ENCODE peak calls at places on chromosomes 4 and X, in eight cellular contexts. J, M, O, C, B, D, A and U are unnamed samples. For H3K4me1, the result is how much of the 10 kb centered on the place peaks cover.

GRCh38 chr4:86957214-86957613 is 22.4 kb downstream of the AFF1 start:
- DNase-seq in B (no peak), C (no peak), A (no peak), O (no peak), J (no peak), D (no peak), M (no peak), U (no peak)

GRCh38 chr4:31458813-31459212 is 738.6 kb downstream of the PCDH7 start:
- DNase-seq in D (no peak), B (no peak), A (no peak), J (no peak), M (no peak), O (no peak), C (no peak), U (no peak)

GRCh38 chr4:123821861-123822260 is 425.3 kb downstream of the SPRY1 start:
- DNase-seq in C (no peak), A (no peak), O (no peak), J (no peak), M (no peak), B (no peak), D (no peak), U (no peak)

GRCh38 chrX:45847966-45848365 is 647.3 kb upstream of the DIPK2B start:
- DNase-seq in M (no peak), J (no peak), D (no peak), C (no peak), B (no peak), O (no peak), A (no peak), U (no peak)

GRCh38 chrX:116409224-116409623 is 27.2 kb upstream of the SLC6A14 start:
- DNase-seq in B (no peak), O (no peak), C (no peak), A (no peak), D (no peak), M (no peak), J (no peak), U (no peak)

GRCh38 chr4:142312391-142312790 is 533.7 kb downstream of the INPP4B start:
- DNase-seq in M (no peak), B (no peak), C (no peak), A (peak), D (no peak), O (no peak), J (no peak), U (no peak)

GRCh38 chr4:168632246-168632832 is 135.5 kb downstream of the PALLD start:
- DNase-seq in D (no peak), C (no peak), B (no peak), M (no peak), O (no peak), A (no peak), J (no peak), U (no peak)

GRCh38 chr4:123265443-123265842 is 131.2 kb upstream of the SPRY1 start:
- DNase-seq in M (no peak), O (no peak), A (no peak), B (no peak), J (no peak), D (no peak), C (no peak), U (no peak)

GRCh38 chr4:13849778-13850177 is 222.3 kb upstream of the BOD1L1 start:
- DNase-seq in A (no peak), O (no peak), D (no peak), J (no peak), B (no peak), M (no peak), C (no peak), U (no peak)

GRCh38 chr4:23888421-23889319 is 1.2 kb downstream of the PPARGC1A start:
- DNase-seq in M (no peak), B (no peak), O (peak), J (no peak), A (no peak), D (no peak), C (no peak), U (no peak)

GRCh38 chrX:29466441-29466840 is 748.9 kb upstream of the MAGEB2 start:
- DNase-seq in M (no peak), B (no peak), O (no peak), J (no peak), A (no peak), D (no peak), C (no peak), U (no peak)

GRCh38 chr4:54971474-54971950 is 153.9 kb downstream of the KDR start:
- DNase-seq in O (no peak), A (no peak), B (peak), M (no peak), D (peak), C (no peak), J (no peak), U (no peak)

GRCh38 chr4:126532527-126532926 is 1100.2 kb upstream of the INTU start:
- DNase-seq in C (no peak), B (no peak), O (no peak), J (no peak), M (no peak), D (no peak), A (no peak), U (no peak)

GRCh38 chrX:10095698-10096432 is 60.9 kb upstream of the CLCN4 start:
- DNase-seq in A (no peak), M (no peak), B (no peak), O (no peak), J (no peak), D (no peak), C (no peak), U (no peak)

GRCh38 chr4:168666531-168666930 is 169.7 kb downstream of the PALLD start:
- DNase-seq in J (no peak), D (no peak), B (no peak), M (no peak), O (no peak), C (no peak), A (no peak), U (no peak)

GRCh38 chrX:17682259-17682658 is 55.0 kb upstream of the SCML1 start:
- DNase-seq in A (no peak), D (no peak), M (no peak), B (no peak), J (no peak), C (no peak), O (no peak), U (no peak)

GRCh38 chr4:152606800-152607577 is 71.1 kb upstream of the FBXW7 start:
- DNase-seq in M (no peak), A (no peak), O (no peak), C (no peak), B (no peak), D (no peak), J (no peak), U (no peak)

GRCh38 chrX:20362268-20363002 is 95.7 kb upstream of the RPS6KA3 start:
- DNase-seq in J (peak), B (no peak), O (no peak), C (no peak), A (no peak), M (no peak), D (peak), U (no peak)

GRCh38 chrX:45747905-45748304 is 547.2 kb upstream of the DIPK2B start:
- DNase-seq in D (no peak), J (no peak), C (no peak), M (no peak), O (no peak), A (no peak), B (no peak), U (no peak)

GRCh38 chr4:145482209-145483021 is 762 bp downstream of the SMAD1 start:
- DNase-seq in D (no peak), J (peak), A (peak), C (peak), M (peak), O (peak), B (peak), U (no peak)

GRCh38 chr4:65242156-65242846 is 428.0 kb downstream of the EPHA5 start:
- DNase-seq in D (no peak), M (no peak), C (no peak), A (no peak), B (no peak), J (no peak), O (no peak), U (no peak)

GRCh38 chr4:182103614-182104319 is 139.4 kb upstream of the TENM3 start:
- DNase-seq in J (no peak), B (no peak), C (no peak), D (no peak), A (no peak), M (no peak), O (no peak), U (no peak)
- TF ChIP-seq POLR2AphosphoS5 in J (no peak), B (no peak), C (no peak), D (no peak), A (no peak), M (no peak), O (no peak), U (no peak)

DNA sequence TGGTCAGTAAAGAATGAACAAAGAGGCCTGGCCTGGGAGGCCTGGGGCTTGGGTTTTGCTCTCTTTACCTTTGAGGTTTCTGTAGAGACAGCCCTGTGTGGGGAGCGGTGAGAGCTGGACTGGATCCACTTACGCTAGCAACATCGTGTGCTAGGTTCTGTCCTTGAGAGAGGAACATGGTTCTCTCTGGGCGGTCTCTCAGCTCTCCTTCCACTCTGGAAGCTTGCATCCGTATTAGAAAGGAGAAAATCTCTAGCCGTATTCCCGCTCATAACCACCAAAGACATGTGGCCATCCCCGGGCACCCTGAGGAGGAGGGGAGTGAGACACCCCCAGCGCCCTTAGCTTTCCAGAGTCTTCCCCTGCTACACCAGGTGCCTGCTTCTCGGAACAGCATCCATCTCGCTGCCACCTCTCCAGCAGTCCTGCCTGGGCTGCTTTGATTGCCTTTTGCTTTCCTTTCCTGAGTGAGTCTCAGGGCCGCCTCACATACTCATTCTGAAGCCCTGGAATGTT is 1.3 kb downstream of the TADA2B start:
- DNase-seq in D (no peak), C (no peak), O (no peak), A (no peak), M (no peak), J (no peak), B (no peak), U (no peak)
- H3K4me1 ChIP-seq in D (under half), C (under half), O (under half), A (under half), M (under half), J (under half), B (under half), U (half or more)

GRCh38 chr4:10701702-10702460 is 17.3 kb upstream of the CLNK start:
- DNase-seq in B (no peak), O (no peak), M (no peak), D (no peak), A (no peak), J (no peak), C (no peak), U (no peak)

GRCh38 chr4:10704050-10704810 is 19.7 kb upstream of the CLNK start:
- DNase-seq in A (no peak), C (no peak), D (no peak), O (no peak), M (no peak), B (no peak), J (no peak), U (no peak)

GRCh38 chr4:10703146-10703545 is 18.6 kb upstream of the CLNK start:
- DNase-seq in D (no peak), A (no peak), M (no peak), J (no peak), O (no peak), B (no peak), C (no peak), U (no peak)

GRCh38 chr4:10706236-10706635 is 21.7 kb upstream of the CLNK start:
- DNase-seq in C (no peak), B (no peak), D (no peak), O (no peak), J (no peak), M (no peak), A (no peak), U (no peak)
- TF ChIP-seq POLR2AphosphoS5 in C (no peak), B (no peak), D (no peak), O (no peak), J (no peak), M (no peak), A (no peak), U (no peak)

GRCh38 chrX:115373308-115373707 is 83.8 kb downstream of the LUZP4 start:
- DNase-seq in C (no peak), B (no peak), A (no peak), O (no peak), D (no peak), M (no peak), J (no peak), U (no peak)

DNA sequence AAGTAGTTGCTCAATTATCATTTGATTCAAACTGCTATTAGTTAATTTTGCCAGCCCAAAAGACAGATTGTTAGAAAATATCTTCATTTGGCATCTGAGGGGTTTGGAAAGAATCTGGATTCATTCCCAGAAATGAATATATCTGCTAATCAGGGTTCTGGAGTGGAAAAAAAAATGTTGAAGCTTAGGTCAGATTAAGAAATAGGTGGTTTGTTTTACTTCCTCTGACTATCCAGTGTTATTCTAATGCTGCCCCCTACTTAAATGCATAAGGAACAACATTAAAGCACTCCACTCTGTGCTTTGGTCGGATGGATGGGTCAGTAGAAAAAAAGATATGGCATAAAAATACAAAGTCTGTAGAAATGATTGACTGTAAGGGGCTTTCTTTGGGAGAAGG is 89.0 kb downstream of the LUZP4 start:
- DNase-seq in C (no peak), B (no peak), A (no peak), M (no peak), J (no peak), D (no peak), O (no peak), U (no peak)
- H3K4me1 ChIP-seq in C (under half), B (under half), A (under half), M (under half), J (under half), D (under half), O (under half), U (under half)

GRCh38 chr4:88705805-88706518 is 8.3 kb upstream of the NAP1L5 start:
- DNase-seq in O (no peak), A (no peak), J (no peak), M (no peak), B (no peak), D (no peak), C (no peak), U (no peak)
- TF ChIP-seq POLR2AphosphoS5 in O (no peak), A (no peak), J (no peak), M (no peak), B (no peak), D (no peak), C (no peak), U (no peak)

GRCh38 chr4:10096976-10097330 is 19.6 kb downstream of the WDR1 start:
- DNase-seq in J (no peak), M (no peak), D (no peak), A (no peak), O (no peak), C (no peak), B (no peak), U (no peak)
- H3K4me1 ChIP-seq in J (half or more), M (half or more), D (under half), A (under half), O (half or more), C (half or more), B (under half), U (half or more)

GRCh38 chr4:112142152-112142551 is 3.1 kb upstream of the FAM241A start:
- DNase-seq in A (no peak), D (no peak), J (no peak), M (no peak), B (no peak), C (no peak), O (no peak), U (no peak)

GRCh38 chr4:112144546-112145325 is 518 bp upstream of the FAM241A start:
- DNase-seq in D (no peak), O (no peak), B (no peak), J (no peak), C (no peak), M (no peak), A (no peak), U (no peak)

GRCh38 chr4:112145326-112145819 is at the start of gene FAM241A:
- DNase-seq in A (peak), M (peak), B (peak), C (peak), O (peak), J (peak), D (peak), U (peak)

GRCh38 chr4:112147697-112148096 is 2.4 kb downstream of the FAM241A start:
- DNase-seq in C (no peak), O (no peak), M (no peak), B (no peak), J (no peak), D (no peak), A (no peak), U (no peak)

GRCh38 chr4:112145820-112146813 is 863 bp downstream of the FAM241A start:
- DNase-seq in O (peak), A (peak), J (peak), D (peak), B (no peak), C (peak), M (peak), U (no peak)
- TF ChIP-seq POLR2AphosphoS5 in O (no peak), A (no peak), J (no peak), D (no peak), B (no peak), C (no peak), M (peak), U (peak)

GRCh38 chr4:780730-781492 is 45.0 kb downstream of the CPLX1 start:
- DNase-seq in M (no peak), O (no peak), D (no peak), C (no peak), A (no peak), B (no peak), J (no peak), U (peak)

GRCh38 chr4:781493-782216 is 44.3 kb downstream of the CPLX1 start:
- DNase-seq in M (peak), D (peak), J (peak), C (peak), O (peak), A (peak), B (peak), U (peak)

GRCh38 chr4:784401-785331 is 41.3 kb downstream of the CPLX1 start:
- DNase-seq in M (no peak), D (no peak), B (no peak), O (peak), C (no peak), J (no peak), A (no peak), U (no peak)

GRCh38 chr4:785332-786073 is 40.4 kb downstream of the CPLX1 start:
- DNase-seq in C (no peak), O (peak), D (no peak), B (no peak), A (no peak), J (no peak), M (no peak), U (no peak)

DNA sequence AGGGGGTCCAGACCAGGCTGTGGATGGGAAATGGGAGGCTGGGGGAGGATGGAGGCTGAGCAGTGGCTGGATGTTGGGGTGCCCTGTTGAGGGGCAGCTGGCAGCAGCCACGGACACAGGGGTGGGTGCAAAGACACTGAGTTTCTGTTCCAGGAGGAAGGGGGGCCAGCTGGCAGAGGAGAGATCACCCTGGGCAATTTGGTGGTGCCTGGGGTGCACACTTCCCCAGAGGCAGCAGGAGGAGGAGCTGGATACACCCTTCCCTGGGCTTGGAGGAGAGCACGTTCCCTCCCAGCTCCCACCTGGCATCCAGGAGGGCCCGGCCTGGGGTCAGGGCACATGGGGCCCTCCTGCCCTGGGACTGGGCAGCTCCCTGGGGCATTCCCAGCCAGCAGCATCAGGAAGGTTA is 42.8 kb downstream of the CPLX1 start:
- DNase-seq in J (no peak), M (no peak), D (no peak), C (no peak), B (no peak), A (no peak), O (peak), U (no peak)
- H3K4me1 ChIP-seq in J (under half), M (under half), D (under half), C (under half), B (under half), A (under half), O (half or more), U (half or more)

GRCh38 chrX:23548164-23548563 is 119.1 kb upstream of the PRDX4 start:
- DNase-seq in J (no peak), O (no peak), M (no peak), B (no peak), D (no peak), C (no peak), A (no peak), U (no peak)
- TF ChIP-seq POLR2AphosphoS5 in J (no peak), O (no peak), M (no peak), B (no peak), D (no peak), C (no peak), A (no peak), U (no peak)